ENCODE peak calls at places on chromosomes 3 and 15, in six cellular contexts. L is SK-N-SH; K is lung; I is keratinocyte; A is NCI-H2171 treated with DMSO at 0.1 percent for 48 hours; B is stimulated activated CD8-positive, alpha-beta memory T cell treated with anti-CD3 and anti-CD28 coated beads, Interleukin-7, amount 100 ng/mL, for 4 hours. R is an unnamed sample.

GRCh38 chr3:179907784-179908482 is 128.8 kb downstream of the PEX5L start:
- DNase-seq in L (no peak), K (no peak), I (no peak), A (no peak), B (no peak), R (no peak)

GRCh38 chr3:106282931-106283330 is 414.1 kb upstream of the CBLB start:
- DNase-seq in L (no peak), K (no peak), I (no peak), A (no peak), B (no peak), R (peak)

GRCh38 chr3:106025151-106025722 is 156.4 kb upstream of the CBLB start:
- DNase-seq in L (peak), K (peak), I (no peak), A (peak), B (no peak), R (peak)

GRCh38 chr3:4752201-4753072 is 226.8 kb upstream of the BHLHE40 start:
- DNase-seq in L (no peak), K (no peak), I (no peak), A (no peak), B (no peak), R (peak)

GRCh38 chr15:96515391-96515790 is 184.9 kb downstream of the NR2F2 start:
- DNase-seq in L (no peak), K (no peak), I (no peak), A (no peak), B (no peak), R (no peak)

GRCh38 chr15:53586815-53587214 is 172.6 kb downstream of the WDR72 start:
- DNase-seq in L (peak), K (peak), I (no peak), A (peak), B (no peak), R (no peak)

GRCh38 chr15:78175333-78175732 is 26.2 kb downstream of the IDH3A start:
- DNase-seq in L (no peak), K (no peak), I (no peak), A (no peak), B (no peak), R (no peak)

GRCh38 chr15:52068004-52068403 is 44.6 kb downstream of the BCL2L10 start:
- DNase-seq in L (no peak), K (no peak), I (peak), A (no peak), B (no peak), R (peak)

GRCh38 chr15:78340243-78341056 is at the start of gene CRABP1:
- DNase-seq in L (peak), K (no peak), I (no peak), A (peak), B (no peak), R (no peak)

GRCh38 chr15:96330064-96330449 is 443 bp upstream of the NR2F2 start:
- DNase-seq in L (no peak), K (no peak), I (no peak), A (peak), B (no peak), R (peak)

GRCh38 chr3:25856902-25857518 is 67.1 kb downstream of the OXSM start:
- DNase-seq in L (peak), K (no peak), I (no peak), A (peak), B (no peak), R (peak)